ENCODE peak calls at places on chromosomes 12 and 14, in four cellular contexts. One of them, this sample, is unnamed.
A peak's percentile ranks its signal among the peaks of the same experiment; 100 is the strongest.

GRCh38 chr14:50040401-50040775 is 76.0 kb downstream of the VCPKMT start:
- DNase-seq in K562: no peak
- DNase-seq in SK-N-SH: no peak
- DNase-seq in HCT116: no peak
- DNase-seq in this sample: no peak

GRCh38 chr12:109744991-109745942 is 31.6 kb downstream of the FAM222A start:
- DNase-seq in HCT116: no peak
- DNase-seq in K562: no peak
- DNase-seq in SK-N-SH: peak; percentile 4
- DNase-seq in this sample: no peak

GRCh38 chr14:99570542-99571302 is 33.3 kb downstream of the CCDC85C start:
- DNase-seq in K562: no peak
- DNase-seq in SK-N-SH: no peak
- DNase-seq in HCT116: no peak
- DNase-seq in this sample: no peak

GRCh38 chr12:68158427-68158826 is 1.1 kb downstream of the IFNG start:
- DNase-seq in HCT116: peak; percentile 40
- DNase-seq in K562: peak; percentile 28
- DNase-seq in SK-N-SH: no peak
- DNase-seq in this sample: no peak

GRCh38 chr12:991350-992278 is 591 bp downstream of the ERC1 start:
- DNase-seq in K562: peak; percentile 63
- DNase-seq in SK-N-SH: peak; percentile 89
- DNase-seq in HCT116: no peak
- DNase-seq in this sample: no peak

GRCh38 chr14:91094772-91095171 is 19.1 kb upstream of the DGLUCY start:
- DNase-seq in K562: no peak
- DNase-seq in HCT116: no peak
- DNase-seq in SK-N-SH: no peak
- DNase-seq in this sample: no peak

GRCh38 chr12:126397071-126397571 is 1331.9 kb downstream of the AACS start:
- DNase-seq in SK-N-SH: no peak
- DNase-seq in K562: no peak
- DNase-seq in HCT116: no peak
- DNase-seq in this sample: no peak

GRCh38 chr14:21215879-21216251 is 53.4 kb downstream of the HNRNPC start:
- DNase-seq in SK-N-SH: no peak
- DNase-seq in HCT116: no peak
- DNase-seq in K562: no peak
- DNase-seq in this sample: no peak

GRCh38 chr14:75422169-75422568 is 5.7 kb upstream of the JDP2 start:
- DNase-seq in SK-N-SH: no peak
- DNase-seq in HCT116: no peak
- DNase-seq in K562: no peak
- DNase-seq in this sample: peak; percentile 58

GRCh38 chr12:33061844-33062243 is 165.3 kb upstream of the PKP2 start:
- DNase-seq in SK-N-SH: no peak
- DNase-seq in K562: no peak
- DNase-seq in HCT116: no peak
- DNase-seq in this sample: no peak

GRCh38 chr12:42446761-42447160 is 120.8 kb downstream of the PPHLN1 start:
- DNase-seq in K562: no peak
- DNase-seq in HCT116: no peak
- DNase-seq in SK-N-SH: no peak
- DNase-seq in this sample: no peak

GRCh38 chr12:47276253-47277070 is 196.7 kb upstream of the AMIGO2 start:
- DNase-seq in HCT116: no peak
- DNase-seq in SK-N-SH: no peak
- DNase-seq in K562: peak; percentile 59
- DNase-seq in this sample: no peak

GRCh38 chr14:100586153-100586519 is 1.1 kb downstream of the BEGAIN start:
- DNase-seq in HCT116: no peak
- DNase-seq in K562: no peak
- DNase-seq in SK-N-SH: peak; percentile 79
- DNase-seq in this sample: no peak

GRCh38 chr14:85336817-85337216 is 193.1 kb upstream of the FLRT2 start:
- DNase-seq in SK-N-SH: no peak
- DNase-seq in HCT116: no peak
- DNase-seq in K562: no peak
- DNase-seq in this sample: no peak

GRCh38 chr12:31204995-31205582 is 120.9 kb downstream of the SINHCAF start:
- DNase-seq in K562: no peak
- DNase-seq in HCT116: no peak
- DNase-seq in SK-N-SH: no peak
- DNase-seq in this sample: no peak

GRCh38 chr12:130879781-130880389 is 8.0 kb downstream of the RAN start:
- DNase-seq in HCT116: no peak
- DNase-seq in K562: peak; percentile 32
- DNase-seq in SK-N-SH: peak; percentile 27
- DNase-seq in this sample: no peak

GRCh38 chr12:120258323-120258896 is 7.1 kb downstream of the PXN start:
- DNase-seq in SK-N-SH: no peak
- DNase-seq in HCT116: no peak
- DNase-seq in K562: no peak
- DNase-seq in this sample: no peak

GRCh38 chr12:98725481-98726247 is 80.6 kb downstream of the APAF1 start:
- DNase-seq in K562: peak; percentile 48
- DNase-seq in SK-N-SH: peak; percentile 46
- DNase-seq in HCT116: peak; percentile 21
- DNase-seq in this sample: no peak

GRCh38 chr14:89635615-89636014 is 218.6 kb upstream of the FOXN3 start:
- DNase-seq in SK-N-SH: no peak
- DNase-seq in HCT116: no peak
- DNase-seq in K562: no peak
- DNase-seq in this sample: no peak

GRCh38 chr12:25130741-25131188 is 64.2 kb downstream of the DNAI7 start:
- DNase-seq in K562: peak; percentile 17
- DNase-seq in SK-N-SH: peak; percentile 33
- DNase-seq in HCT116: peak; percentile 22
- DNase-seq in this sample: peak; percentile 24

GRCh38 chr12:50981319-50982239 is 29.2 kb downstream of the HIGD1C start:
- DNase-seq in SK-N-SH: no peak
- DNase-seq in HCT116: no peak
- DNase-seq in K562: no peak
- DNase-seq in this sample: no peak

GRCh38 chr12:104604070-104604994 is 147.6 kb downstream of the CHST11 start:
- DNase-seq in HCT116: peak; percentile 89
- DNase-seq in SK-N-SH: peak; percentile 32
- DNase-seq in K562: peak; percentile 85
- DNase-seq in this sample: no peak

GRCh38 chr14:61203059-61203753 is 77.9 kb downstream of the TMEM30B start:
- DNase-seq in HCT116: no peak
- DNase-seq in K562: no peak
- DNase-seq in SK-N-SH: no peak
- DNase-seq in this sample: no peak

GRCh38 chr12:31896514-31897039 is 62.6 kb upstream of the RESF1 start:
- DNase-seq in HCT116: no peak
- DNase-seq in SK-N-SH: no peak
- DNase-seq in K562: peak; percentile 77
- DNase-seq in this sample: no peak

GRCh38 chr12:117125275-117125613 is 26.0 kb upstream of the TESC start:
- DNase-seq in SK-N-SH: peak; percentile 45
- DNase-seq in HCT116: no peak
- DNase-seq in K562: no peak
- DNase-seq in this sample: no peak

GRCh38 chr12:57147641-57147944 is 174 bp upstream of the LRP1-AS start:
- DNase-seq in K562: no peak
- DNase-seq in HCT116: no peak
- DNase-seq in SK-N-SH: no peak
- DNase-seq in this sample: no peak

DNA sequence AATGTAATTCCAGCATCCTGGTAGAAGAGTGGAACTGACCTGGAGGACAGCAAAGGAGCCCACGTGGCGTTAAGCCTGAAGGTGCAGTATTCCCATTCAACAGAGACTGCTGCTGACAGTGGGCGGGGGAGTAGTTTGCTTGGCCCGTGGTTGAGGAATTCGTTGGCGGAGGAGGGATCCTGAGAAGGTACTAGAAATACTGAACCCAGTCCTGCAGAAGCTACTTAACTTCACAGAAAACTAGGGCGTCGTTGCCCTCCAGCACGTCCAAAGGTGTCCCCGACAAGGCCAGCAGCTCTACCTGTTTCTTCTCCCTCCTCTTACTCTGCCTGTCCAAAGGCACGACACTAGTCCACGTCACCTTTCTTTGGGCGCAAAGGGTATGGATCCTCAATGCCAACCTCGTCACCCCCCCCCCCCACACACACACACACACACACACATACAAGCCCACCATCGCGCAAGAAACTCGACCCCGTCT is 303 bp downstream of the PUS7L start:
- DNase-seq in K562: peak; percentile 56
- DNase-seq in HCT116: no peak
- DNase-seq in SK-N-SH: peak; percentile 47
- DNase-seq in this sample: no peak
- H3K4me1 ChIP-seq in K562: peaks cover 13% of the 10 kb centered on the region
- H3K4me1 ChIP-seq in HCT116: peaks cover 18% of the 10 kb centered on the region
- H3K4me1 ChIP-seq in SK-N-SH: peaks cover 10% of the 10 kb centered on the region
- H3K4me1 ChIP-seq in this sample: peaks cover 10% of the 10 kb centered on the region

DNA sequence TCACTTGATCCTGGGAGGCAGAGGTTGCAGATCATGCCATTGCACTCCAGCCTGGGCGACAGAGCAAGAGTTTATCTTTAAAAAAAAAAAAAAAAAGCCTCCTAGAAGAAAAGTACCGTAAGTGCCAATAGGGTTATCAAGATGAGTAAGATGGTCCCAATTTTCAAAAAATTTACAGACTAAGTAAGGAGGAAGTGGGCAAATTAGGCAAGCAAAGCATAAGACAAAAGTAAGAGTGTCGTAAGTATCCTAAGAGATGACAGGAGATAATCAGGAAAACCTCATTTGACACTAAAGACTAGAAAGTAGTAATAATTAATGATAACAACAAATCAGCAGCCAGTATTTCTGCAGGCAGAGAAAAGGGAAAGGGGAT is 12.2 kb downstream of the PYM1 start:
- DNase-seq in SK-N-SH: no peak
- DNase-seq in K562: peak; percentile 1
- DNase-seq in HCT116: no peak
- DNase-seq in this sample: no peak
- TF ChIP-seq SIN3A in SK-N-SH: no peak
- TF ChIP-seq SIN3A in K562: no peak
- TF ChIP-seq SIN3A in HCT116: no peak
- TF ChIP-seq SIN3A in this sample: no peak

GRCh38 chr14:23077962-23078361 is 17.0 kb downstream of the ACIN1 start:
- DNase-seq in K562: no peak
- DNase-seq in SK-N-SH: no peak
- DNase-seq in HCT116: no peak
- DNase-seq in this sample: no peak

GRCh38 chr14:23074906-23075305 is 17.6 kb upstream of the CDH24 start:
- DNase-seq in SK-N-SH: no peak
- DNase-seq in K562: no peak
- DNase-seq in HCT116: no peak
- DNase-seq in this sample: no peak

GRCh38 chr14:23079716-23080115 is 15.2 kb downstream of the ACIN1 start:
- DNase-seq in K562: no peak
- DNase-seq in HCT116: no peak
- DNase-seq in SK-N-SH: no peak
- DNase-seq in this sample: no peak

GRCh38 chr14:23078692-23079116 is 16.2 kb downstream of the ACIN1 start:
- DNase-seq in SK-N-SH: no peak
- DNase-seq in HCT116: no peak
- DNase-seq in K562: peak; percentile 74
- DNase-seq in this sample: peak; percentile 68

DNA sequence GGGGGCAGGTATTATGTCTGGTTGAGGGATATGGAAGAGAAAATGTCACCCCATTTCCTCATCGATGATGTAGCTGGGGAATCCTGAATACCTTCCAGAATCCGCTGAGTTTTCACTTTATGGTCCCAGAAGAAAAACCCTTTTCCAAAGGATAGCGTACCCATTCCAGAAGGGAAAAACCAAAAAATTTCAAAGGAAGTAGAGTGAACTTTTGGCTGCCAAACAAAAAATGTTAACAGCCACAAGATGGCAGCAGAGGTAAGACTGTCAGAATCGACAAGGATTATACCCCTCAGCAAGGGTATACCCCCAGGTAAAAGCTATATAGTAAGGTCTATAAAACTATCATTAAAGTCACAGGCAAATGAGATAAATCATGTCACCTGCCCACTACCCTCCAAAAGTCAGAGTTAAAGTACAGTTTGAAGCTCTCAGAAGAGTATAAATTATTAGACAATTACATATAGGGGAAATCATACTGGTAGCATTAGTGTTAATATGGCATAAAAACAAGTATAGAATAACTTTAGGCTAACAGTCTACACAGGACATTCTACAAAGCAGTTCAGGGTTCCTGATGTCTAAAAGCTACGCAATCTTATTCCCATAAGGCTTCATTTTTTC is 18.0 kb downstream of the ACIN1 start:
- DNase-seq in SK-N-SH: peak; percentile 48
- DNase-seq in K562: no peak
- DNase-seq in HCT116: no peak
- DNase-seq in this sample: no peak
- H3K4me1 ChIP-seq in SK-N-SH: peaks cover 30% of the 10 kb centered on the region
- H3K4me1 ChIP-seq in K562: peaks cover 40% of the 10 kb centered on the region
- H3K4me1 ChIP-seq in HCT116: peaks cover 54% of the 10 kb centered on the region
- H3K4me1 ChIP-seq in this sample: peaks cover 17% of the 10 kb centered on the region

DNA sequence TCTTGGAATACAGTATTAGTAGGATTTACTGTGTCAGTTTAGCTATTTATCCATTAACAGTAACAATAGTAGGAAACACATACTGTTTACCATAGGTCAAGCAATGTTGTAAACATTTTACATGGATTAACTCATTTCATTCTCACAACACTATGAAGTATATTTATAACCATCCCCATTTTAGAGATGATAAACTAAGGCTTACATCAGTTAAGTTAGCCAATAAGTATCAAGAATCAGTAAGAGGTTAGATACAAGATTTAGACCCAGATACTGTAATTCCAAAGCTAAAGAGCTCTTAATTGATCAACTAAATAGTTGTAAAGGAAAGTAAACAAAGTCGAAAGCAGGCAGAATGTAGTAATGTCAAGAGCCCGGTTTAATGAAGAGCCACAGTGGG is 1.1 kb downstream of the SYNJ2BP start:
- DNase-seq in K562: no peak
- DNase-seq in HCT116: no peak
- DNase-seq in SK-N-SH: no peak
- DNase-seq in this sample: no peak
- TF ChIP-seq SIN3A in K562: no peak
- TF ChIP-seq SIN3A in HCT116: no peak
- TF ChIP-seq SIN3A in SK-N-SH: no peak
- TF ChIP-seq SIN3A in this sample: no peak

GRCh38 chr12:124389537-124390441 is 94.9 kb downstream of the RFLNA start:
- DNase-seq in K562: no peak
- DNase-seq in SK-N-SH: no peak
- DNase-seq in HCT116: no peak
- DNase-seq in this sample: no peak
- H3K4me1 ChIP-seq in K562: peaks cover 4% of the 10 kb centered on the region
- H3K4me1 ChIP-seq in SK-N-SH: peaks cover 58% of the 10 kb centered on the region
- H3K4me1 ChIP-seq in HCT116: peaks cover 89% of the 10 kb centered on the region
- H3K4me1 ChIP-seq in this sample: peaks cover 73% of the 10 kb centered on the region

DNA sequence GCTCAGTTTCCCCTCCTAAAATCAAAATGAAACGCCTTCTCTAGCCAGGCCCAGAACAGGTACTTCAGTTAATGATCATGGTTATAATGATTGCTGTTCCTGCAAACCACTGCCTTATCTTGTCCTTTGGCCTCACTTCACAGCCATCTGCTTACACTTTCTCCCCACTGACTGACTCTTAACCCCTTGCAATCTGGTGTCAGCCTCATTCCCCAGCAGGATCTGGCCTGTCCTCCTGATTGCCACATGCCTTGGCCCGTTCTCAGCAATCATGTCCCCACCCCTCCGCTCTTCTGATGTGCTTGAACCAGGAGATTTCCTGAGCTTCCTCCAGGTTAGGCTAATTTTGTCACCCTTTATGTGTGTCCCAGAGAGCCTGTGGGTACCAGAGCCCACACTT is 64.5 kb downstream of the KCNA1 start:
- DNase-seq in HCT116: no peak
- DNase-seq in SK-N-SH: no peak
- DNase-seq in K562: no peak
- DNase-seq in this sample: no peak
- TF ChIP-seq SIN3A in HCT116: no peak
- TF ChIP-seq SIN3A in SK-N-SH: no peak
- TF ChIP-seq SIN3A in K562: no peak
- TF ChIP-seq SIN3A in this sample: no peak

This sample was measured in Panc1.